ENCODE peak calls at places on chromosomes 7 and 10, in nine cellular contexts. One of them, this sample, is unnamed.

GRCh38 chr10:35448687-35449662 is 112.7 kb downstream of the CCNY start:
- DNase-seq in ascending aorta: no peak
- DNase-seq in lower lobe of right lung: no peak
- DNase-seq in aorta: no peak
- DNase-seq in colonic mucosa: no peak
- DNase-seq in IMR-90: no peak
- DNase-seq in spleen: no peak
- DNase-seq in WERI-Rb-1: no peak
- DNase-seq in A549: no peak
- DNase-seq in this sample: no peak

GRCh38 chr7:97004931-97005763 is at the start of gene DLX6:
- DNase-seq in ascending aorta: no peak
- DNase-seq in lower lobe of right lung: no peak
- DNase-seq in aorta: no peak
- DNase-seq in colonic mucosa: peak; percentile 52
- DNase-seq in IMR-90: peak; percentile 14
- DNase-seq in spleen: no peak
- DNase-seq in WERI-Rb-1: peak; percentile 94
- DNase-seq in A549: peak; percentile 89
- DNase-seq in this sample: no peak

GRCh38 chr7:143126146-143126545 is 5.7 kb upstream of the PIP start:
- DNase-seq in ascending aorta: no peak
- DNase-seq in lower lobe of right lung: no peak
- DNase-seq in aorta: no peak
- DNase-seq in colonic mucosa: no peak
- DNase-seq in IMR-90: no peak
- DNase-seq in spleen: no peak
- DNase-seq in WERI-Rb-1: no peak
- DNase-seq in A549: peak; percentile 18
- DNase-seq in this sample: no peak

GRCh38 chr10:23192396-23192740 is 256 bp downstream of the PTF1A start:
- DNase-seq in ascending aorta: no peak
- DNase-seq in lower lobe of right lung: no peak
- DNase-seq in aorta: no peak
- DNase-seq in colonic mucosa: no peak
- DNase-seq in IMR-90: no peak
- DNase-seq in spleen: no peak
- DNase-seq in WERI-Rb-1: no peak
- DNase-seq in A549: no peak
- DNase-seq in this sample: no peak

GRCh38 chr7:112018305-112019030 is 187.7 kb downstream of the DOCK4 start:
- DNase-seq in ascending aorta: no peak
- DNase-seq in lower lobe of right lung: no peak
- DNase-seq in aorta: no peak
- DNase-seq in colonic mucosa: no peak
- DNase-seq in IMR-90: no peak
- DNase-seq in spleen: no peak
- DNase-seq in WERI-Rb-1: no peak
- DNase-seq in A549: no peak
- DNase-seq in this sample: no peak

GRCh38 chr7:2510909-2511768 is 8.4 kb upstream of the LFNG start:
- DNase-seq in ascending aorta: no peak
- DNase-seq in lower lobe of right lung: peak; percentile 76
- DNase-seq in aorta: no peak
- DNase-seq in colonic mucosa: peak; percentile 70
- DNase-seq in IMR-90: no peak
- DNase-seq in spleen: peak; percentile 94
- DNase-seq in WERI-Rb-1: peak; percentile 79
- DNase-seq in A549: no peak
- DNase-seq in this sample: peak; percentile 79

GRCh38 chr10:8225232-8225631 is 170.7 kb downstream of the GATA3 start:
- DNase-seq in ascending aorta: no peak
- DNase-seq in lower lobe of right lung: no peak
- DNase-seq in aorta: no peak
- DNase-seq in colonic mucosa: no peak
- DNase-seq in IMR-90: no peak
- DNase-seq in spleen: no peak
- DNase-seq in WERI-Rb-1: no peak
- DNase-seq in A549: no peak
- DNase-seq in this sample: no peak

GRCh38 chr10:16853201-16853600 is 36.0 kb upstream of the RSU1 start:
- DNase-seq in ascending aorta: no peak
- DNase-seq in lower lobe of right lung: no peak
- DNase-seq in aorta: no peak
- DNase-seq in colonic mucosa: no peak
- DNase-seq in IMR-90: peak; percentile 68
- DNase-seq in spleen: no peak
- DNase-seq in WERI-Rb-1: no peak
- DNase-seq in A549: no peak
- DNase-seq in this sample: no peak

GRCh38 chr7:22346383-22347107 is 10.4 kb downstream of the RAPGEF5 start:
- DNase-seq in ascending aorta: no peak
- DNase-seq in lower lobe of right lung: no peak
- DNase-seq in aorta: no peak
- DNase-seq in colonic mucosa: no peak
- DNase-seq in IMR-90: no peak
- DNase-seq in spleen: no peak
- DNase-seq in WERI-Rb-1: no peak
- DNase-seq in A549: no peak
- DNase-seq in this sample: no peak

GRCh38 chr7:7212612-7213011 is 30.3 kb downstream of the C1GALT1 start:
- DNase-seq in ascending aorta: no peak
- DNase-seq in lower lobe of right lung: no peak
- DNase-seq in aorta: no peak
- DNase-seq in colonic mucosa: no peak
- DNase-seq in IMR-90: no peak
- DNase-seq in spleen: no peak
- DNase-seq in WERI-Rb-1: no peak
- DNase-seq in A549: no peak
- DNase-seq in this sample: no peak

GRCh38 chr10:17216217-17216900 is 11.7 kb upstream of the VIM start:
- DNase-seq in ascending aorta: peak; percentile 32
- DNase-seq in lower lobe of right lung: peak; percentile 49
- DNase-seq in aorta: no peak
- DNase-seq in colonic mucosa: no peak
- DNase-seq in IMR-90: peak; percentile 98
- DNase-seq in spleen: no peak
- DNase-seq in WERI-Rb-1: no peak
- DNase-seq in A549: peak; percentile 83
- DNase-seq in this sample: no peak

GRCh38 chr7:26620352-26620751 is 244.0 kb downstream of the SKAP2 start:
- DNase-seq in ascending aorta: no peak
- DNase-seq in lower lobe of right lung: no peak
- DNase-seq in aorta: no peak
- DNase-seq in colonic mucosa: no peak
- DNase-seq in IMR-90: no peak
- DNase-seq in spleen: no peak
- DNase-seq in WERI-Rb-1: peak; percentile 44
- DNase-seq in A549: peak; percentile 18
- DNase-seq in this sample: no peak

GRCh38 chr10:8334631-8335030 is 280.1 kb downstream of the GATA3 start:
- DNase-seq in ascending aorta: no peak
- DNase-seq in lower lobe of right lung: no peak
- DNase-seq in aorta: no peak
- DNase-seq in colonic mucosa: no peak
- DNase-seq in IMR-90: no peak
- DNase-seq in spleen: no peak
- DNase-seq in WERI-Rb-1: no peak
- DNase-seq in A549: no peak
- DNase-seq in this sample: no peak

DNA sequence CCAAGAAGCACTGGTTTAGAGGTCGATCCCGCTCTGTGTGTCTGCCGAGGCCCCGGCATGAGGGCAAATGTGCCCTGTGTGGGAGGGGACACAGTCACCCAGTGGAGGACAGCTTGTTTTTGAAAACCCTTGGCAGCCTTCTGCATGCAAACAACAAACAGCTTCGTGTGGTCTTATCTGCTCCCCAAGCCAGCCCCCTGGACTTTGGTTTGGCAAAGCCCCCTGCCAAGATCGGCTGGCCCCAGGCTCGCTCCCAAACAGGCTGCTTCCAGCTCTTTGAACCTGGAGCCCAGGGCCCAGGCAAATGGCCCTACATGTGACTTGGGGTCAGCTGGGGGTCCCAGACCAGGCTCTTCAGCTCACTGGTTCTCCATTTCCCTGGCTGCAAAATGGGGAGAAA is 2.9 kb downstream of the ELN start:
- DNase-seq in ascending aorta: no peak
- DNase-seq in lower lobe of right lung: no peak
- DNase-seq in aorta: peak; percentile 75
- DNase-seq in colonic mucosa: no peak
- DNase-seq in IMR-90: no peak
- DNase-seq in spleen: no peak
- DNase-seq in WERI-Rb-1: no peak
- DNase-seq in A549: no peak
- DNase-seq in this sample: no peak
- H3K4me3 ChIP-seq in ascending aorta: peak overlapping the region; percentile 75
- H3K4me3 ChIP-seq in lower lobe of right lung: peak overlapping the region; percentile 60
- H3K4me3 ChIP-seq in aorta: peak overlapping the region; percentile 78
- H3K4me3 ChIP-seq in colonic mucosa: no peak overlapping the region
- H3K4me3 ChIP-seq in IMR-90: no peak overlapping the region
- H3K4me3 ChIP-seq in spleen: peak overlapping the region; percentile 50
- H3K4me3 ChIP-seq in WERI-Rb-1: no peak overlapping the region
- H3K4me3 ChIP-seq in A549: no peak overlapping the region
- H3K4me3 ChIP-seq in this sample: peak overlapping the region; percentile 3

GRCh38 chr10:127908106-127908957 is 1.4 kb downstream of the PTPRE start:
- DNase-seq in ascending aorta: no peak
- DNase-seq in lower lobe of right lung: no peak
- DNase-seq in aorta: no peak
- DNase-seq in colonic mucosa: no peak
- DNase-seq in IMR-90: peak; percentile 74
- DNase-seq in spleen: no peak
- DNase-seq in WERI-Rb-1: no peak
- DNase-seq in A549: no peak
- DNase-seq in this sample: no peak

GRCh38 chr10:127905623-127906261 is 1.2 kb upstream of the PTPRE start:
- DNase-seq in ascending aorta: no peak
- DNase-seq in lower lobe of right lung: peak; percentile 54
- DNase-seq in aorta: no peak
- DNase-seq in colonic mucosa: no peak
- DNase-seq in IMR-90: no peak
- DNase-seq in spleen: no peak
- DNase-seq in WERI-Rb-1: no peak
- DNase-seq in A549: no peak
- DNase-seq in this sample: no peak

GRCh38 chr10:127908958-127909267 is 2.0 kb downstream of the PTPRE start:
- DNase-seq in ascending aorta: no peak
- DNase-seq in lower lobe of right lung: no peak
- DNase-seq in aorta: no peak
- DNase-seq in colonic mucosa: no peak
- DNase-seq in IMR-90: no peak
- DNase-seq in spleen: no peak
- DNase-seq in WERI-Rb-1: no peak
- DNase-seq in A549: no peak
- DNase-seq in this sample: no peak

GRCh38 chr10:127906548-127907377 is at the start of gene PTPRE:
- DNase-seq in ascending aorta: no peak
- DNase-seq in lower lobe of right lung: peak; percentile 89
- DNase-seq in aorta: peak; percentile 92
- DNase-seq in colonic mucosa: peak; percentile 79
- DNase-seq in IMR-90: peak; percentile 24
- DNase-seq in spleen: peak; percentile 96
- DNase-seq in WERI-Rb-1: peak; percentile 69
- DNase-seq in A549: peak; percentile 77
- DNase-seq in this sample: peak; percentile 48

DNA sequence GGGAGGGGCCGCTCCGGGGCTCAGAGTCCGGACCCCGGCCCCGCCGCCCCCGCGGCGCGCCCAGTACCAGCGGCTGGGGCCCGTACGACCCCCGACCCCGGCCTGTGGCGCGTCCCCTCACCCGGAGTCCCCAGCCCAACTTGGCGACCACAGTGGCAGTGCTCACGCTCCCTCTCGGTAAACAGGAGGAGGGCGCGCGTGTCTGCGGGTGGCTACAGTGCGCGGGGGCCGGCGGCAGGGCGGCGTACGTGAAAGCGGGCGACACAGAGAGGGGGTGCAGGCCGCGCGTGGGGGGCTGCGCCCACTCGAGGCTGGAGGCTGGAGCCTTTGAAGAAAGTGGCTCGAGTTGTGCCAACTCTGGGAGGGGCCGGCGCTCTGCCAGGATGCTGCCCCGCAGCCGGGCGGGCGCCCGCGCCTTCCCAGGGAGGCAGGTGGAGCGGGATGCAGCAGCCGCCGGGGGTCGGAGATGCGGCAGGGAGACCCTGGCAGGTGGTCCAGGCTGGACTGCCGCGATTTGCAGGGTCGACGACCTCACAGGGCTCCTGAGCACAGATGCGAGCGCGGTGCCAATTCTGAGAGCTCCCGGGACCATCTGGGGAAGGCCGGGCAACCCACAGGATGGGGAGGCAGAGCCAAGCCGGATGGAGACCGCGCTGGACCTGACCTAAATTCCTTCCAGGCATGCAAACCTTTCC is 655 bp downstream of the PTPRE start:
- DNase-seq in ascending aorta: no peak
- DNase-seq in lower lobe of right lung: peak; percentile 68
- DNase-seq in aorta: peak; percentile 86
- DNase-seq in colonic mucosa: peak; percentile 38
- DNase-seq in IMR-90: no peak
- DNase-seq in spleen: peak; percentile 86
- DNase-seq in WERI-Rb-1: no peak
- DNase-seq in A549: no peak
- DNase-seq in this sample: no peak
- H3K27ac ChIP-seq in ascending aorta: peak overlapping the region; percentile 91
- H3K27ac ChIP-seq in lower lobe of right lung: peak overlapping the region; percentile 87
- H3K27ac ChIP-seq in aorta: peak overlapping the region; percentile 20
- H3K27ac ChIP-seq in colonic mucosa: peak overlapping the region; percentile 85
- H3K27ac ChIP-seq in IMR-90: no peak overlapping the region
- H3K27ac ChIP-seq in spleen: peak overlapping the region; percentile 70
- H3K27ac ChIP-seq in WERI-Rb-1: no peak overlapping the region
- H3K27ac ChIP-seq in A549: peak overlapping the region; percentile 86
- H3K27ac ChIP-seq in this sample: peak overlapping the region; percentile 41

GRCh38 chr7:150447966-150448788 is 2.3 kb upstream of the GIMAP8 start:
- DNase-seq in ascending aorta: no peak
- DNase-seq in lower lobe of right lung: no peak
- DNase-seq in aorta: no peak
- DNase-seq in colonic mucosa: no peak
- DNase-seq in IMR-90: no peak
- DNase-seq in spleen: no peak
- DNase-seq in WERI-Rb-1: no peak
- DNase-seq in A549: no peak
- DNase-seq in this sample: no peak
- H3K4me3 ChIP-seq in ascending aorta: no peak overlapping the region
- H3K4me3 ChIP-seq in lower lobe of right lung: no peak overlapping the region
- H3K4me3 ChIP-seq in aorta: no peak overlapping the region
- H3K4me3 ChIP-seq in colonic mucosa: no peak overlapping the region
- H3K4me3 ChIP-seq in IMR-90: no peak overlapping the region
- H3K4me3 ChIP-seq in spleen: no peak overlapping the region
- H3K4me3 ChIP-seq in WERI-Rb-1: no peak overlapping the region
- H3K4me3 ChIP-seq in A549: no peak overlapping the region
- H3K4me3 ChIP-seq in this sample: no peak overlapping the region

DNA sequence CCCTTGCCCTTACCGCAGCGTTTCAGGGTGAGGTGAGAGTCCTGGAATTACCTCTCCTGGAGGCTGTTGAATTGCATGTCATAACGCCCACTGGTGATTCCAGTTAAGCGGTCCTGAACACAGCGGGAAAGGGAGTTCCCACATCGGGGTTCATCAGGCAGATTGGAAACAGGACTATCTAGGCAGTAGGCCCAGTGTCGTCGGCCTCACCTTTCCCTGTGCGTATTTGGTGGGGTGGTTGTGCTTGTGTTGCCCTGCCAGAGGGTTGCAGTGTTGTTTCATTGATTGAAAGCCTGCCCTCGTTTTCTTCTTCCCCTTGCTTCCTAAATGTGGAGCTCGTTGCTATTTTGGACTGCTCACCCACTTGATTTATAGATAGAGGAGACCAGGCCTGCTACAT is 10.6 kb upstream of the SUN1 start:
- DNase-seq in ascending aorta: no peak
- DNase-seq in lower lobe of right lung: peak; percentile 27
- DNase-seq in aorta: peak; percentile 42
- DNase-seq in colonic mucosa: no peak
- DNase-seq in IMR-90: no peak
- DNase-seq in spleen: peak; percentile 25
- DNase-seq in WERI-Rb-1: no peak
- DNase-seq in A549: no peak
- DNase-seq in this sample: no peak
- H3K27ac ChIP-seq in ascending aorta: peak overlapping the region; percentile 41
- H3K27ac ChIP-seq in lower lobe of right lung: no peak overlapping the region
- H3K27ac ChIP-seq in aorta: no peak overlapping the region
- H3K27ac ChIP-seq in colonic mucosa: no peak overlapping the region
- H3K27ac ChIP-seq in IMR-90: no peak overlapping the region
- H3K27ac ChIP-seq in spleen: no peak overlapping the region
- H3K27ac ChIP-seq in WERI-Rb-1: no peak overlapping the region
- H3K27ac ChIP-seq in A549: no peak overlapping the region
- H3K27ac ChIP-seq in this sample: no peak overlapping the region

This sample was measured in prostate gland.